ENCODE peak calls at places on chromosomes 5 and 9, in eight cellular contexts. D is A172; Y is amniotic epithelial cell; F is hepatic stellate cell; E is stimulated activated CD4-positive, alpha-beta T cell treated with anti-CD3 and anti-CD28 coated beads, Interleukin-1b, Interleukin-23, amount 100 ng/mL, for 1 hour; M is SW480; L is HepG2; W is psoas muscle. I is an unnamed sample.

GRCh38 chr5:132263548-132264261 is 6.2 kb downstream of the PDLIM4 start:
- DNase-seq in M (no peak), E (no peak), D (peak; percentile 91), W (peak; percentile 80), L (no peak), Y (peak; percentile 98), F (peak; percentile 83), I (peak; percentile 85)

GRCh38 chr9:94985649-94986048 is 259.1 kb downstream of the AOPEP start:
- DNase-seq in F (no peak), Y (no peak), D (no peak), W (no peak), L (no peak), M (no peak), E (no peak), I (no peak)

GRCh38 chr5:127549551-127549950 is 32.1 kb downstream of the PRRC1 start:
- DNase-seq in W (no peak), E (no peak), L (no peak), Y (peak; percentile 3), D (no peak), M (no peak), F (no peak), I (peak; percentile 38)

GRCh38 chr5:588406-588995 is 23.6 kb upstream of the CEP72 start:
- DNase-seq in L (no peak), Y (no peak), M (no peak), D (no peak), E (no peak), F (no peak), W (no peak), I (no peak)

GRCh38 chr5:55440188-55440646 is 94.5 kb downstream of the PLPP1 start:
- DNase-seq in F (peak; percentile 16), M (no peak), W (no peak), L (no peak), E (no peak), Y (peak; percentile 62), D (no peak), I (no peak)

GRCh38 chr5:7396169-7397004 is 449 bp downstream of the ADCY2 start:
- DNase-seq in L (no peak), Y (no peak), F (no peak), E (no peak), D (no peak), W (no peak), M (peak; percentile 33), I (peak; percentile 17)

GRCh38 chr5:172602712-172603289 is 38.3 kb upstream of the NEURL1B start:
- DNase-seq in E (no peak), F (no peak), M (no peak), L (no peak), D (no peak), Y (peak; percentile 12), W (no peak), I (no peak)

GRCh38 chr9:89848060-89849040 is 243.5 kb downstream of the GADD45G start:
- DNase-seq in D (no peak), W (no peak), Y (no peak), F (no peak), L (no peak), M (no peak), E (no peak), I (peak; percentile 29)

GRCh38 chr9:124060844-124061605 is 49.5 kb downstream of the LHX2 start:
- DNase-seq in M (no peak), E (no peak), F (no peak), W (no peak), Y (no peak), L (no peak), D (no peak), I (no peak)

GRCh38 chr5:17203329-17204132 is 13.9 kb upstream of the BASP1 start:
- DNase-seq in D (peak; percentile 79), Y (peak; percentile 82), M (peak; percentile 84), L (peak; percentile 41), F (peak; percentile 76), W (peak; percentile 13), E (no peak), I (peak; percentile 79)

GRCh38 chr9:85212887-85213286 is 528.9 kb downstream of the AGTPBP1 start:
- DNase-seq in L (no peak), Y (no peak), F (no peak), E (no peak), D (peak; percentile 13), M (peak; percentile 97), W (no peak), I (peak; percentile 3)

GRCh38 chr5:153629027-153629426 is 138.6 kb downstream of the GRIA1 start:
- DNase-seq in W (no peak), M (peak; percentile 54), Y (peak; percentile 98), F (peak; percentile 58), D (peak; percentile 99), E (no peak), L (no peak), I (peak; percentile 98)

GRCh38 chr9:7259544-7260241 is 501.9 kb downstream of the KDM4C start:
- DNase-seq in D (no peak), W (no peak), Y (no peak), E (no peak), L (no peak), F (no peak), M (no peak), I (no peak)

GRCh38 chr9:137136926-137137607 is 1.9 kb upstream of the GRIN1 start:
- DNase-seq in E (no peak), D (no peak), M (no peak), L (no peak), Y (no peak), F (no peak), W (no peak), I (no peak)

GRCh38 chr5:41363343-41363986 is 146.9 kb downstream of the PLCXD3 start:
- DNase-seq in Y (no peak), D (no peak), W (no peak), M (no peak), E (no peak), L (no peak), F (no peak), I (no peak)

GRCh38 chr5:174735498-174736350 is 11.3 kb downstream of the MSX2 start:
- DNase-seq in W (no peak), D (no peak), Y (peak; percentile 4), M (peak; percentile 94), E (no peak), F (no peak), L (peak; percentile 5), I (no peak)

GRCh38 chr9:124306098-124306735 is 48.5 kb downstream of the NEK6 start:
- DNase-seq in W (no peak), L (no peak), D (peak; percentile 89), M (peak; percentile 28), F (peak; percentile 91), E (no peak), Y (peak; percentile 94), I (peak; percentile 69)

I was measured in SJSA1.